ENCODE peak calls at places on chromosomes 4 and X, in six cellular contexts. D is lung; B is hepatocyte; H is CD8-positive, alpha-beta memory T cell; R is spleen; X is neural progenitor cell. W is an unnamed sample. For H3K36me3, the result is how much of the 10 kb centered on the place peaks cover.

GRCh38 chr4:114229721-114230120 is 250.3 kb upstream of the ARSJ start:
- DNase-seq in D (no peak), B (no peak), H (no peak), R (no peak), X (no peak), W (no peak)

GRCh38 chr4:1033840-1034551 is 22.6 kb downstream of the FGFRL1 start:
- DNase-seq in D (no peak), B (no peak), H (no peak), R (no peak), X (no peak), W (no peak)

GRCh38 chr4:154807042-154807630 is 26.1 kb downstream of the RBM46 start:
- DNase-seq in D (no peak), B (peak), H (no peak), R (no peak), X (peak), W (no peak)

GRCh38 chrX:57900961-57901360 is 9.3 kb downstream of the ZXDA start:
- DNase-seq in D (no peak), B (no peak), H (no peak), R (no peak), X (no peak), W (no peak)

GRCh38 chr4:142379277-142380051 is 466.6 kb downstream of the INPP4B start:
- DNase-seq in D (no peak), B (peak), H (no peak), R (no peak), X (no peak), W (no peak)

GRCh38 chr4:151091047-151091446 is 8.4 kb upstream of the RPS3A start:
- DNase-seq in D (no peak), B (no peak), H (no peak), R (no peak), X (no peak), W (no peak)

GRCh38 chrX:153626025-153626633 is 20.9 kb upstream of the DUSP9 start:
- DNase-seq in D (no peak), B (no peak), H (no peak), R (peak), X (no peak), W (peak)

GRCh38 chr4:15695240-15695699 is 7.6 kb upstream of the BST1 start:
- DNase-seq in D (no peak), B (no peak), H (no peak), R (no peak), X (peak), W (no peak)

GRCh38 chr4:141565379-141566089 is 70.8 kb upstream of the IL15 start:
- DNase-seq in D (no peak), B (no peak), H (no peak), R (no peak), X (no peak), W (no peak)

GRCh38 chr4:174217273-174218126 is 66.0 kb downstream of the FBXO8 start:
- DNase-seq in D (no peak), B (peak), H (no peak), R (no peak), X (peak), W (peak)

GRCh38 chrX:3697701-3698279 is 15.7 kb downstream of the PRKX start:
- DNase-seq in D (no peak), B (peak), H (no peak), R (no peak), X (peak), W (peak)

GRCh38 chrX:94178145-94178790 is 504.3 kb downstream of the FAM133A start:
- DNase-seq in D (no peak), B (peak), H (no peak), R (no peak), X (no peak), W (no peak)

GRCh38 chrX:115592997-115593734 is 32.2 kb downstream of the PLS3 start:
- DNase-seq in D (no peak), B (peak), H (no peak), R (no peak), X (no peak), W (no peak)
- H3K4me3 ChIP-seq in D (no peak), B (no peak), H (no peak), R (no peak), X (no peak), W (no peak)

GRCh38 chr4:79983431-79983830 is 89.6 kb downstream of the ANTXR2 start:
- DNase-seq in D (no peak), B (no peak), H (no peak), R (no peak), X (no peak), W (no peak)
- H3K36me3 ChIP-seq in D (under half), B (under half), H (under half), R (under half), X (under half), W (under half)

DNA sequence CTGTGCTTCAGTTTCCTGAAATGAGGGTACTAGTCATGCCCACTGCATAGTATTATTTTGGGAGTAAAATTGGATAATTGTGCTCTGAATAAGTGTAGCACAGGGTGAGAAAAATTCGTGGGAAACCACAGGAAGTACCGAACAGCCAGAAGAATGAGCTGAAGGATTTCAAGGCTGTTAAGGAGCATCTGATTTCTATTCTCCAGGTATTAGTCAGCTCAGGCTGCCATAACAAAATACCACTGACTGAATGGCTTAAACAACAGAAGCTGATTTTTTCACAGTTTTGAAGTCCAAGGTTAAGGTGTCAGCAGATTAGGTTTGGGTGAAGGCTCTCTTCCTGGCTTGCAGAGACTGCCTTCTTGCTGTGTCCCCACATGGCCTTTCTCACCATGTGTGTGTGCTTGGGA is 41.9 kb downstream of the WWC2 start:
- DNase-seq in D (no peak), B (no peak), H (no peak), R (no peak), X (no peak), W (no peak)
- H3K4me3 ChIP-seq in D (no peak), B (no peak), H (no peak), R (no peak), X (no peak), W (no peak)

DNA sequence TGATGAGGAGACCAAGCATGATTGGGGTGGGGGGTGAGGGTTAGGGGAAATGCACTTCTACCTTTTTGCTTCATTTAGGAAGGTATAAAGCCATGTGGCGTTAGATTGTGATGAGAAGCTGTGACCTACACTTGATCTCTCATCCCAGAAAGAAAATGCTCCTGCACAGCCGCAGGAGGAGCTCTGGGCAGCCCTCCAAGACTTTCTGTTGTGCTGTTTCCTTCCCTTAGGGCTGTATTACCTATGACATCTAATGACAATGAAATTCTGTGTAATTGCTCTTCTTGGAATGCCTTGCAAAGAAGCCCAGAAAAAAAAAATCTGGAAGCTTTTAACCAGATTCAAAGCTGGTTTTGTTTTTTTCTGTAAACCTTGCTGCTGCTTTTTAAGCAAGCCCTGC is 13.4 kb downstream of the PRPS2 start:
- DNase-seq in D (no peak), B (no peak), H (no peak), R (no peak), X (no peak), W (no peak)
- H3K36me3 ChIP-seq in D (under half), B (under half), H (under half), R (under half), X (under half), W (under half)

GRCh38 chrX:136577562-136577961 is 45.5 kb downstream of the VGLL1 start:
- DNase-seq in D (peak), B (peak), H (peak), R (peak), X (peak), W (peak)
- H3K4me3 ChIP-seq in D (no peak), B (no peak), H (no peak), R (no peak), X (no peak), W (no peak)

GRCh38 chr4:183284229-183284628 is 35.8 kb downstream of the CLDN22 start:
- DNase-seq in D (no peak), B (no peak), H (no peak), R (no peak), X (no peak), W (no peak)
- H3K36me3 ChIP-seq in D (under half), B (under half), H (under half), R (under half), X (under half), W (under half)